ENCODE peak calls at places on chromosomes 6 and 20, in four cellular contexts. One of them, this sample, is unnamed.

GRCh38 chr20:45935416-45936046 is 1.0 kb downstream of the PCIF1 start:
- DNase-seq in left ventricle myocardium inferior: no peak
- DNase-seq in DND-41: no peak
- DNase-seq in tibial nerve: no peak
- DNase-seq in this sample: no peak

GRCh38 chr6:142380626-142381025 is 78.8 kb downstream of the ADGRG6 start:
- DNase-seq in left ventricle myocardium inferior: peak; percentile 22
- DNase-seq in DND-41: no peak
- DNase-seq in tibial nerve: no peak
- DNase-seq in this sample: peak; percentile 19

GRCh38 chr6:2502096-2502997 is 248.4 kb downstream of the MYLK4 start:
- DNase-seq in DND-41: no peak
- DNase-seq in left ventricle myocardium inferior: no peak
- DNase-seq in tibial nerve: no peak
- DNase-seq in this sample: no peak

GRCh38 chr6:134123666-134124208 is 71.3 kb upstream of the SLC2A12 start:
- DNase-seq in DND-41: no peak
- DNase-seq in tibial nerve: peak; percentile 59
- DNase-seq in left ventricle myocardium inferior: no peak
- DNase-seq in this sample: no peak

GRCh38 chr6:46366190-46366900 is 124.9 kb downstream of the RCAN2 start:
- DNase-seq in left ventricle myocardium inferior: no peak
- DNase-seq in tibial nerve: no peak
- DNase-seq in DND-41: no peak
- DNase-seq in this sample: no peak

GRCh38 chr20:53989977-53990376 is 80.4 kb downstream of the BCAS1 start:
- DNase-seq in DND-41: no peak
- DNase-seq in tibial nerve: no peak
- DNase-seq in left ventricle myocardium inferior: no peak
- DNase-seq in this sample: no peak

GRCh38 chr6:43972915-43973304 is 154.3 kb downstream of the MRPL14 start:
- DNase-seq in left ventricle myocardium inferior: peak; percentile 87
- DNase-seq in DND-41: no peak
- DNase-seq in tibial nerve: peak; percentile 37
- DNase-seq in this sample: no peak

GRCh38 chr20:41696428-41696827 is 78.3 kb upstream of the CHD6 start:
- DNase-seq in left ventricle myocardium inferior: no peak
- DNase-seq in DND-41: no peak
- DNase-seq in tibial nerve: no peak
- DNase-seq in this sample: no peak

GRCh38 chr20:34058831-34059230 is 53.2 kb downstream of the EIF2S2 start:
- DNase-seq in left ventricle myocardium inferior: no peak
- DNase-seq in DND-41: peak; percentile 54
- DNase-seq in tibial nerve: no peak
- DNase-seq in this sample: no peak

GRCh38 chr20:33979094-33979493 is 14.6 kb upstream of the RALY start:
- DNase-seq in DND-41: no peak
- DNase-seq in tibial nerve: no peak
- DNase-seq in left ventricle myocardium inferior: no peak
- DNase-seq in this sample: no peak

GRCh38 chr6:27127874-27128795 is 119.4 kb upstream of the PRSS16 start:
- DNase-seq in DND-41: peak; percentile 63
- DNase-seq in tibial nerve: no peak
- DNase-seq in left ventricle myocardium inferior: no peak
- DNase-seq in this sample: no peak
- TF ChIP-seq CTCF in DND-41: no peak
- TF ChIP-seq CTCF in tibial nerve: no peak
- TF ChIP-seq CTCF in left ventricle myocardium inferior: no peak
- TF ChIP-seq CTCF in this sample: no peak

DNA sequence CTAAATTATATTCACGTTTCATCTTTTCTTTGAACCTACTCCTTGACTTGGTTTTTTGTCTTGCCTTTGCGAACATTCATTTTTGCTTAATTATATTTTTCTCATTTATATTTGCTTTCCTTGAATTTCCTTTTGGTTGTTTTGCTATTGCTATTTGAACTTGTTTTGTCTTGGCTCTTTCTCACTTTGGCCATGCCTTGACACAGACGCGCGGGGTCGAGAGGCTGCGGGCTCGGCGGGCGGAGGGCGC is 7.1 kb upstream of the TMEM14A start:
- DNase-seq in tibial nerve: no peak
- DNase-seq in DND-41: no peak
- DNase-seq in left ventricle myocardium inferior: no peak
- DNase-seq in this sample: no peak
- TF ChIP-seq CTCF in tibial nerve: no peak
- TF ChIP-seq CTCF in DND-41: no peak
- TF ChIP-seq CTCF in left ventricle myocardium inferior: peak; percentile 24
- TF ChIP-seq CTCF in this sample: no peak

GRCh38 chr6:10947966-10948365 is 61.1 kb downstream of the SYCP2L start:
- DNase-seq in left ventricle myocardium inferior: no peak
- DNase-seq in DND-41: no peak
- DNase-seq in tibial nerve: no peak
- DNase-seq in this sample: no peak

GRCh38 chr6:10956776-10957175 is 69.9 kb downstream of the SYCP2L start:
- DNase-seq in tibial nerve: no peak
- DNase-seq in left ventricle myocardium inferior: no peak
- DNase-seq in DND-41: no peak
- DNase-seq in this sample: no peak

GRCh38 chr6:10954590-10955010 is 67.7 kb downstream of the SYCP2L start:
- DNase-seq in tibial nerve: peak; percentile 50
- DNase-seq in left ventricle myocardium inferior: peak; percentile 72
- DNase-seq in DND-41: peak; percentile 65
- DNase-seq in this sample: peak; percentile 24

GRCh38 chr6:10949579-10950490 is 63.0 kb downstream of the SYCP2L start:
- DNase-seq in left ventricle myocardium inferior: no peak
- DNase-seq in DND-41: no peak
- DNase-seq in tibial nerve: no peak
- DNase-seq in this sample: no peak

DNA sequence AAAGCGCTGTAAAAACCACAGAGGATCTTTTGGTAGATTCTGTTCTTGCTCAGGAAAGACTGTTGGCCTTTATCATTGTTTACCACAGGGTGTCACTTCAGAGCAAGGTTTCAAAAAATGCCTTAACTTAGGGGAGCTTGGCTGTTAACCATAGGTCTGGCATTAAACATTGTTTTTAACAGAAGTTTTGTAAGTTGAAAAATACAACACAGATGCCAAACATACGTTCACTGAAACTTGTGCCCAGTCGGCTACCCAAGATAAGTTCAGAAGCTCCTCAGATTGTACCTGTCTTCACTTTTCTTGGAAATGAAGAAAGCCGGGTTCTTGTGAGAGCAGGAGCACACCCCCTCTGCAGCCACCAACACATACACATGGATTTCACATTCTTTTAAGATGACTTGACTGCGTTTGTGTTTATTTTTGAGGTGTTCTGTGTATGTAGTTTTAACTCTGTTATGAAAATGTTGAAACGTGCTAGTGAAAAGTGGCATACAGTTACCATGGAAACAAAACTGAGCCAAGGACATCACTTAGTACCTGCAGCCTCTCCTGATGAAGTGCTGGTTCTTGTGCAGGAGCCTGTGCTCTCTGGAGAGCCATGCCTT is 64.9 kb downstream of the SYCP2L start:
- DNase-seq in left ventricle myocardium inferior: no peak
- DNase-seq in tibial nerve: no peak
- DNase-seq in DND-41: no peak
- DNase-seq in this sample: no peak
- TF ChIP-seq CTCF in left ventricle myocardium inferior: peak; percentile 67
- TF ChIP-seq CTCF in tibial nerve: peak; percentile 56
- TF ChIP-seq CTCF in DND-41: peak; percentile 58
- TF ChIP-seq CTCF in this sample: no peak

GRCh38 chr20:14415492-14415891 is 78.1 kb upstream of the FLRT3 start:
- DNase-seq in left ventricle myocardium inferior: no peak
- DNase-seq in DND-41: no peak
- DNase-seq in tibial nerve: no peak
- DNase-seq in this sample: no peak
- TF ChIP-seq CTCF in left ventricle myocardium inferior: no peak
- TF ChIP-seq CTCF in DND-41: no peak
- TF ChIP-seq CTCF in tibial nerve: no peak
- TF ChIP-seq CTCF in this sample: no peak

DNA sequence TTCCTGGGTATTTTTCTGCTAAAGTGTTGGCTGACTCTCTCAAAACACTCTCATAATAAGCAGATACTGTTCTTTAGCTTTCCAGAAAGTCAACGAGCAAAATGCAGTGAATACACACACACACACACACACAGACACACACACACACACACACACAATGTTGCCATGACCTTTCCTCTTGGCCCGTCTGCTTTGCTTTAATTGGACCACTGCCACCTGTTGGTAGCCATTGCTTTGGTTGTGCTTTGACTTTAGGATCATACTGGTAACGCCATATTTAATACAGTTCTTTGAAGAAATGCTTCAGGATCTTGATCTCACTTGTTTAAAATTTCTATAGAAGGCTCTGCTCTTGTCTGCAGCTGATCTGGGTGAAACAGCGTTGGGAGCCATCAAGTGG is 4.4 kb downstream of the FIG4 start:
- DNase-seq in DND-41: peak; percentile 13
- DNase-seq in left ventricle myocardium inferior: no peak
- DNase-seq in tibial nerve: no peak
- DNase-seq in this sample: no peak
- TF ChIP-seq CTCF in DND-41: peak; percentile 36
- TF ChIP-seq CTCF in left ventricle myocardium inferior: no peak
- TF ChIP-seq CTCF in tibial nerve: no peak
- TF ChIP-seq CTCF in this sample: no peak

This sample was measured in HL-60.